ENCODE peak calls at places on chromosome 1, in seven cellular contexts. One of them, this sample, is unnamed.

GRCh38 chr1:53578358-53578757 is 119.2 kb downstream of the DMRTB1 start:
- DNase-seq in SK-N-SH: no peak
- DNase-seq in effector CD4-positive, alpha-beta T cell: no peak
- DNase-seq in fibroblast of gingiva: no peak
- DNase-seq in NCI-H1105: no peak
- DNase-seq in epithelial cell of esophagus: no peak
- DNase-seq in bronchial epithelial cell: no peak
- DNase-seq in this sample: no peak

GRCh38 chr1:65209005-65209885 is 61.2 kb downstream of the AK4 start:
- DNase-seq in SK-N-SH: peak; percentile 69
- DNase-seq in effector CD4-positive, alpha-beta T cell: no peak
- DNase-seq in fibroblast of gingiva: peak; percentile 38
- DNase-seq in NCI-H1105: peak; percentile 11
- DNase-seq in epithelial cell of esophagus: peak; percentile 46
- DNase-seq in bronchial epithelial cell: peak; percentile 45
- DNase-seq in this sample: no peak

GRCh38 chr1:54312874-54313316 is 93.3 kb downstream of the SSBP3 start:
- DNase-seq in SK-N-SH: peak; percentile 73
- DNase-seq in effector CD4-positive, alpha-beta T cell: no peak
- DNase-seq in fibroblast of gingiva: peak; percentile 51
- DNase-seq in NCI-H1105: no peak
- DNase-seq in epithelial cell of esophagus: peak; percentile 34
- DNase-seq in bronchial epithelial cell: peak; percentile 47
- DNase-seq in this sample: no peak

GRCh38 chr1:26627959-26628358 is 67.9 kb upstream of the ARID1A start:
- DNase-seq in SK-N-SH: no peak
- DNase-seq in effector CD4-positive, alpha-beta T cell: no peak
- DNase-seq in fibroblast of gingiva: no peak
- DNase-seq in NCI-H1105: no peak
- DNase-seq in epithelial cell of esophagus: no peak
- DNase-seq in bronchial epithelial cell: no peak
- DNase-seq in this sample: no peak

GRCh38 chr1:200359610-200360163 is 50.1 kb downstream of the ZNF281 start:
- DNase-seq in SK-N-SH: no peak
- DNase-seq in effector CD4-positive, alpha-beta T cell: no peak
- DNase-seq in fibroblast of gingiva: peak; percentile 29
- DNase-seq in NCI-H1105: no peak
- DNase-seq in epithelial cell of esophagus: peak; percentile 81
- DNase-seq in bronchial epithelial cell: peak; percentile 77
- DNase-seq in this sample: no peak

GRCh38 chr1:204869097-204869496 is 1.6 kb upstream of the NFASC start:
- DNase-seq in SK-N-SH: no peak
- DNase-seq in effector CD4-positive, alpha-beta T cell: no peak
- DNase-seq in fibroblast of gingiva: no peak
- DNase-seq in NCI-H1105: no peak
- DNase-seq in epithelial cell of esophagus: no peak
- DNase-seq in bronchial epithelial cell: no peak
- DNase-seq in this sample: no peak

GRCh38 chr1:153355445-153356071 is 2.1 kb upstream of the S100A9 start:
- DNase-seq in SK-N-SH: peak; percentile 59
- DNase-seq in effector CD4-positive, alpha-beta T cell: no peak
- DNase-seq in fibroblast of gingiva: peak; percentile 10
- DNase-seq in NCI-H1105: peak; percentile 57
- DNase-seq in epithelial cell of esophagus: peak; percentile 95
- DNase-seq in bronchial epithelial cell: peak; percentile 72
- DNase-seq in this sample: no peak

GRCh38 chr1:10424034-10424433 is 6.2 kb upstream of the CENPS start:
- DNase-seq in SK-N-SH: peak; percentile 44
- DNase-seq in effector CD4-positive, alpha-beta T cell: no peak
- DNase-seq in fibroblast of gingiva: peak; percentile 80
- DNase-seq in NCI-H1105: no peak
- DNase-seq in epithelial cell of esophagus: no peak
- DNase-seq in bronchial epithelial cell: no peak
- DNase-seq in this sample: no peak

GRCh38 chr1:154861607-154862094 is 8.4 kb downstream of the KCNN3 start:
- DNase-seq in SK-N-SH: no peak
- DNase-seq in effector CD4-positive, alpha-beta T cell: no peak
- DNase-seq in fibroblast of gingiva: peak; percentile 14
- DNase-seq in NCI-H1105: no peak
- DNase-seq in epithelial cell of esophagus: no peak
- DNase-seq in bronchial epithelial cell: no peak
- DNase-seq in this sample: no peak

GRCh38 chr1:23422313-23422877 is 2.2 kb downstream of the TCEA3 start:
- DNase-seq in SK-N-SH: peak; percentile 73
- DNase-seq in effector CD4-positive, alpha-beta T cell: peak; percentile 18
- DNase-seq in fibroblast of gingiva: peak; percentile 58
- DNase-seq in NCI-H1105: no peak
- DNase-seq in epithelial cell of esophagus: peak; percentile 52
- DNase-seq in bronchial epithelial cell: peak; percentile 68
- DNase-seq in this sample: peak; percentile 57

GRCh38 chr1:903721-904270 is 19.9 kb upstream of the SAMD11 start:
- DNase-seq in SK-N-SH: no peak
- DNase-seq in effector CD4-positive, alpha-beta T cell: no peak
- DNase-seq in fibroblast of gingiva: no peak
- DNase-seq in NCI-H1105: no peak
- DNase-seq in epithelial cell of esophagus: no peak
- DNase-seq in bronchial epithelial cell: no peak
- DNase-seq in this sample: no peak

GRCh38 chr1:65440915-65441314 is 20.4 kb downstream of the LEPR start:
- DNase-seq in SK-N-SH: no peak
- DNase-seq in effector CD4-positive, alpha-beta T cell: no peak
- DNase-seq in fibroblast of gingiva: peak; percentile 69
- DNase-seq in NCI-H1105: no peak
- DNase-seq in epithelial cell of esophagus: no peak
- DNase-seq in bronchial epithelial cell: no peak
- DNase-seq in this sample: no peak